ENCODE peak calls at places on chromosome 5, in ten cellular contexts. One of them, this sample, is unnamed.

GRCh38 chr5:33679791-33680190 is 212.0 kb downstream of the ADAMTS12 start:
- DNase-seq in stimulated activated CD4-positive, alpha-beta T cell treated with anti-CD3 and anti-CD28 coated beads, Interleukin-1b, Interleukin-23, amount 100 ng/mL, for 1 hour: no peak
- DNase-seq in NCI-H1105: no peak
- DNase-seq in stimulated activated CD8-positive, alpha-beta memory T cell treated with anti-CD3 and anti-CD28 coated beads, Interleukin-7, amount 100 ng/mL, for 4 hours: no peak
- DNase-seq in tibial nerve: no peak
- DNase-seq in amygdala: no peak
- DNase-seq in G401: no peak
- DNase-seq in HT-29: no peak
- DNase-seq in H9: no peak
- DNase-seq in GM12865: no peak
- DNase-seq in this sample: no peak

GRCh38 chr5:97478513-97478912 is 295.5 kb upstream of the RIOK2 start:
- DNase-seq in HT-29: no peak
- DNase-seq in H9: no peak
- DNase-seq in stimulated activated CD8-positive, alpha-beta memory T cell treated with anti-CD3 and anti-CD28 coated beads, Interleukin-7, amount 100 ng/mL, for 4 hours: no peak
- DNase-seq in G401: no peak
- DNase-seq in GM12865: no peak
- DNase-seq in stimulated activated CD4-positive, alpha-beta T cell treated with anti-CD3 and anti-CD28 coated beads, Interleukin-1b, Interleukin-23, amount 100 ng/mL, for 1 hour: no peak
- DNase-seq in tibial nerve: no peak
- DNase-seq in NCI-H1105: no peak
- DNase-seq in amygdala: no peak
- DNase-seq in this sample: no peak

GRCh38 chr5:160923927-160924705 is 72.1 kb upstream of the ATP10B start:
- DNase-seq in H9: peak
- DNase-seq in NCI-H1105: no peak
- DNase-seq in HT-29: peak
- DNase-seq in G401: no peak
- DNase-seq in stimulated activated CD8-positive, alpha-beta memory T cell treated with anti-CD3 and anti-CD28 coated beads, Interleukin-7, amount 100 ng/mL, for 4 hours: no peak
- DNase-seq in stimulated activated CD4-positive, alpha-beta T cell treated with anti-CD3 and anti-CD28 coated beads, Interleukin-1b, Interleukin-23, amount 100 ng/mL, for 1 hour: no peak
- DNase-seq in amygdala: no peak
- DNase-seq in tibial nerve: no peak
- DNase-seq in GM12865: no peak
- DNase-seq in this sample: peak

GRCh38 chr5:12354686-12355085 is 450.4 kb upstream of the CTNND2 start:
- DNase-seq in stimulated activated CD4-positive, alpha-beta T cell treated with anti-CD3 and anti-CD28 coated beads, Interleukin-1b, Interleukin-23, amount 100 ng/mL, for 1 hour: no peak
- DNase-seq in HT-29: no peak
- DNase-seq in H9: no peak
- DNase-seq in GM12865: no peak
- DNase-seq in NCI-H1105: no peak
- DNase-seq in amygdala: no peak
- DNase-seq in G401: no peak
- DNase-seq in tibial nerve: no peak
- DNase-seq in stimulated activated CD8-positive, alpha-beta memory T cell treated with anti-CD3 and anti-CD28 coated beads, Interleukin-7, amount 100 ng/mL, for 4 hours: no peak
- DNase-seq in this sample: no peak

GRCh38 chr5:153780876-153781275 is 257.8 kb downstream of the FAM114A2 start:
- DNase-seq in NCI-H1105: no peak
- DNase-seq in stimulated activated CD8-positive, alpha-beta memory T cell treated with anti-CD3 and anti-CD28 coated beads, Interleukin-7, amount 100 ng/mL, for 4 hours: no peak
- DNase-seq in amygdala: no peak
- DNase-seq in H9: no peak
- DNase-seq in HT-29: no peak
- DNase-seq in tibial nerve: no peak
- DNase-seq in GM12865: no peak
- DNase-seq in stimulated activated CD4-positive, alpha-beta T cell treated with anti-CD3 and anti-CD28 coated beads, Interleukin-1b, Interleukin-23, amount 100 ng/mL, for 1 hour: no peak
- DNase-seq in G401: no peak
- DNase-seq in this sample: no peak

GRCh38 chr5:76082790-76083554 is at the start of gene SV2C:
- DNase-seq in H9: peak
- DNase-seq in stimulated activated CD8-positive, alpha-beta memory T cell treated with anti-CD3 and anti-CD28 coated beads, Interleukin-7, amount 100 ng/mL, for 4 hours: peak
- DNase-seq in HT-29: no peak
- DNase-seq in amygdala: no peak
- DNase-seq in G401: no peak
- DNase-seq in tibial nerve: no peak
- DNase-seq in GM12865: peak
- DNase-seq in stimulated activated CD4-positive, alpha-beta T cell treated with anti-CD3 and anti-CD28 coated beads, Interleukin-1b, Interleukin-23, amount 100 ng/mL, for 1 hour: no peak
- DNase-seq in NCI-H1105: peak
- DNase-seq in this sample: no peak

GRCh38 chr5:137699291-137700281 is 36.3 kb downstream of the KLHL3 start:
- DNase-seq in GM12865: no peak
- DNase-seq in H9: no peak
- DNase-seq in tibial nerve: no peak
- DNase-seq in amygdala: peak
- DNase-seq in G401: peak
- DNase-seq in stimulated activated CD4-positive, alpha-beta T cell treated with anti-CD3 and anti-CD28 coated beads, Interleukin-1b, Interleukin-23, amount 100 ng/mL, for 1 hour: no peak
- DNase-seq in NCI-H1105: no peak
- DNase-seq in HT-29: no peak
- DNase-seq in stimulated activated CD8-positive, alpha-beta memory T cell treated with anti-CD3 and anti-CD28 coated beads, Interleukin-7, amount 100 ng/mL, for 4 hours: no peak
- DNase-seq in this sample: no peak

GRCh38 chr5:127216906-127217675 is 73.5 kb upstream of the MEGF10 start:
- DNase-seq in H9: peak
- DNase-seq in G401: no peak
- DNase-seq in tibial nerve: no peak
- DNase-seq in GM12865: no peak
- DNase-seq in stimulated activated CD4-positive, alpha-beta T cell treated with anti-CD3 and anti-CD28 coated beads, Interleukin-1b, Interleukin-23, amount 100 ng/mL, for 1 hour: no peak
- DNase-seq in NCI-H1105: no peak
- DNase-seq in amygdala: no peak
- DNase-seq in HT-29: peak
- DNase-seq in stimulated activated CD8-positive, alpha-beta memory T cell treated with anti-CD3 and anti-CD28 coated beads, Interleukin-7, amount 100 ng/mL, for 4 hours: no peak
- DNase-seq in this sample: no peak

GRCh38 chr5:146595088-146595487 is 79.1 kb upstream of the GPR151 start:
- DNase-seq in amygdala: no peak
- DNase-seq in G401: no peak
- DNase-seq in stimulated activated CD8-positive, alpha-beta memory T cell treated with anti-CD3 and anti-CD28 coated beads, Interleukin-7, amount 100 ng/mL, for 4 hours: no peak
- DNase-seq in H9: no peak
- DNase-seq in tibial nerve: no peak
- DNase-seq in NCI-H1105: no peak
- DNase-seq in stimulated activated CD4-positive, alpha-beta T cell treated with anti-CD3 and anti-CD28 coated beads, Interleukin-1b, Interleukin-23, amount 100 ng/mL, for 1 hour: no peak
- DNase-seq in HT-29: peak
- DNase-seq in GM12865: no peak
- DNase-seq in this sample: no peak

GRCh38 chr5:74141053-74141452 is 499.5 kb downstream of the ENC1 start:
- DNase-seq in H9: no peak
- DNase-seq in G401: no peak
- DNase-seq in NCI-H1105: no peak
- DNase-seq in GM12865: no peak
- DNase-seq in amygdala: no peak
- DNase-seq in HT-29: no peak
- DNase-seq in stimulated activated CD8-positive, alpha-beta memory T cell treated with anti-CD3 and anti-CD28 coated beads, Interleukin-7, amount 100 ng/mL, for 4 hours: no peak
- DNase-seq in stimulated activated CD4-positive, alpha-beta T cell treated with anti-CD3 and anti-CD28 coated beads, Interleukin-1b, Interleukin-23, amount 100 ng/mL, for 1 hour: no peak
- DNase-seq in tibial nerve: no peak
- DNase-seq in this sample: no peak

GRCh38 chr5:28576022-28576421 is 1537.6 kb upstream of the CDH9 start:
- DNase-seq in GM12865: no peak
- DNase-seq in tibial nerve: no peak
- DNase-seq in stimulated activated CD4-positive, alpha-beta T cell treated with anti-CD3 and anti-CD28 coated beads, Interleukin-1b, Interleukin-23, amount 100 ng/mL, for 1 hour: no peak
- DNase-seq in G401: no peak
- DNase-seq in amygdala: no peak
- DNase-seq in stimulated activated CD8-positive, alpha-beta memory T cell treated with anti-CD3 and anti-CD28 coated beads, Interleukin-7, amount 100 ng/mL, for 4 hours: no peak
- DNase-seq in NCI-H1105: no peak
- DNase-seq in HT-29: peak
- DNase-seq in H9: no peak
- DNase-seq in this sample: no peak

GRCh38 chr5:40688127-40688756 is 8.5 kb downstream of the PTGER4 start:
- DNase-seq in tibial nerve: peak
- DNase-seq in NCI-H1105: peak
- DNase-seq in HT-29: peak
- DNase-seq in G401: peak
- DNase-seq in stimulated activated CD8-positive, alpha-beta memory T cell treated with anti-CD3 and anti-CD28 coated beads, Interleukin-7, amount 100 ng/mL, for 4 hours: peak
- DNase-seq in H9: peak
- DNase-seq in stimulated activated CD4-positive, alpha-beta T cell treated with anti-CD3 and anti-CD28 coated beads, Interleukin-1b, Interleukin-23, amount 100 ng/mL, for 1 hour: peak
- DNase-seq in amygdala: peak
- DNase-seq in GM12865: peak
- DNase-seq in this sample: no peak

GRCh38 chr5:170195876-170196275 is 36.9 kb upstream of the C5orf58 start:
- DNase-seq in GM12865: no peak
- DNase-seq in tibial nerve: no peak
- DNase-seq in G401: no peak
- DNase-seq in stimulated activated CD4-positive, alpha-beta T cell treated with anti-CD3 and anti-CD28 coated beads, Interleukin-1b, Interleukin-23, amount 100 ng/mL, for 1 hour: no peak
- DNase-seq in amygdala: no peak
- DNase-seq in H9: no peak
- DNase-seq in stimulated activated CD8-positive, alpha-beta memory T cell treated with anti-CD3 and anti-CD28 coated beads, Interleukin-7, amount 100 ng/mL, for 4 hours: no peak
- DNase-seq in NCI-H1105: no peak
- DNase-seq in HT-29: no peak
- DNase-seq in this sample: no peak

GRCh38 chr5:119078870-119079269 is 8.0 kb downstream of the DMXL1 start:
- DNase-seq in tibial nerve: no peak
- DNase-seq in stimulated activated CD4-positive, alpha-beta T cell treated with anti-CD3 and anti-CD28 coated beads, Interleukin-1b, Interleukin-23, amount 100 ng/mL, for 1 hour: no peak
- DNase-seq in HT-29: no peak
- DNase-seq in NCI-H1105: no peak
- DNase-seq in H9: no peak
- DNase-seq in stimulated activated CD8-positive, alpha-beta memory T cell treated with anti-CD3 and anti-CD28 coated beads, Interleukin-7, amount 100 ng/mL, for 4 hours: no peak
- DNase-seq in G401: no peak
- DNase-seq in GM12865: no peak
- DNase-seq in amygdala: no peak
- DNase-seq in this sample: no peak

GRCh38 chr5:139710370-139711066 is 62.4 kb downstream of the CXXC5 start:
- DNase-seq in NCI-H1105: no peak
- DNase-seq in amygdala: no peak
- DNase-seq in H9: peak
- DNase-seq in HT-29: peak
- DNase-seq in GM12865: peak
- DNase-seq in stimulated activated CD4-positive, alpha-beta T cell treated with anti-CD3 and anti-CD28 coated beads, Interleukin-1b, Interleukin-23, amount 100 ng/mL, for 1 hour: no peak
- DNase-seq in stimulated activated CD8-positive, alpha-beta memory T cell treated with anti-CD3 and anti-CD28 coated beads, Interleukin-7, amount 100 ng/mL, for 4 hours: peak
- DNase-seq in G401: peak
- DNase-seq in tibial nerve: no peak
- DNase-seq in this sample: no peak

GRCh38 chr5:80245986-80246781 is 9.7 kb downstream of the SERINC5 start:
- DNase-seq in tibial nerve: no peak
- DNase-seq in stimulated activated CD8-positive, alpha-beta memory T cell treated with anti-CD3 and anti-CD28 coated beads, Interleukin-7, amount 100 ng/mL, for 4 hours: no peak
- DNase-seq in HT-29: no peak
- DNase-seq in H9: no peak
- DNase-seq in G401: no peak
- DNase-seq in GM12865: no peak
- DNase-seq in stimulated activated CD4-positive, alpha-beta T cell treated with anti-CD3 and anti-CD28 coated beads, Interleukin-1b, Interleukin-23, amount 100 ng/mL, for 1 hour: no peak
- DNase-seq in amygdala: no peak
- DNase-seq in NCI-H1105: no peak
- DNase-seq in this sample: peak

GRCh38 chr5:112373888-112374287 is 45.2 kb downstream of the EPB41L4A start:
- DNase-seq in GM12865: no peak
- DNase-seq in tibial nerve: no peak
- DNase-seq in NCI-H1105: no peak
- DNase-seq in H9: no peak
- DNase-seq in amygdala: no peak
- DNase-seq in stimulated activated CD4-positive, alpha-beta T cell treated with anti-CD3 and anti-CD28 coated beads, Interleukin-1b, Interleukin-23, amount 100 ng/mL, for 1 hour: no peak
- DNase-seq in G401: no peak
- DNase-seq in HT-29: no peak
- DNase-seq in stimulated activated CD8-positive, alpha-beta memory T cell treated with anti-CD3 and anti-CD28 coated beads, Interleukin-7, amount 100 ng/mL, for 4 hours: no peak
- DNase-seq in this sample: no peak

GRCh38 chr5:72065751-72066255 is 41.5 kb upstream of the MAP1B start:
- DNase-seq in HT-29: no peak
- DNase-seq in H9: peak
- DNase-seq in amygdala: no peak
- DNase-seq in GM12865: no peak
- DNase-seq in tibial nerve: no peak
- DNase-seq in G401: peak
- DNase-seq in stimulated activated CD4-positive, alpha-beta T cell treated with anti-CD3 and anti-CD28 coated beads, Interleukin-1b, Interleukin-23, amount 100 ng/mL, for 1 hour: no peak
- DNase-seq in NCI-H1105: peak
- DNase-seq in stimulated activated CD8-positive, alpha-beta memory T cell treated with anti-CD3 and anti-CD28 coated beads, Interleukin-7, amount 100 ng/mL, for 4 hours: no peak
- DNase-seq in this sample: no peak

GRCh38 chr5:5066276-5067186 is 73.6 kb upstream of the ADAMTS16 start:
- DNase-seq in H9: no peak
- DNase-seq in tibial nerve: peak
- DNase-seq in HT-29: no peak
- DNase-seq in NCI-H1105: no peak
- DNase-seq in stimulated activated CD8-positive, alpha-beta memory T cell treated with anti-CD3 and anti-CD28 coated beads, Interleukin-7, amount 100 ng/mL, for 4 hours: no peak
- DNase-seq in GM12865: peak
- DNase-seq in stimulated activated CD4-positive, alpha-beta T cell treated with anti-CD3 and anti-CD28 coated beads, Interleukin-1b, Interleukin-23, amount 100 ng/mL, for 1 hour: no peak
- DNase-seq in amygdala: no peak
- DNase-seq in G401: no peak
- DNase-seq in this sample: no peak